ENCODE peak calls at places on chromosomes 7 and 10, in nine cellular contexts. E, W, S, I, R, X, O, B and T are unnamed samples.

GRCh38 chr10:97196213-97197029 is 10.7 kb upstream of the SLIT1 start:
- DNase-seq in E (peak), W (no peak), S (peak), I (peak), R (peak), X (peak), O (peak), B (peak), T (peak)

GRCh38 chr7:70647801-70648491 is 484.0 kb upstream of the GALNT17 start:
- DNase-seq in E (peak), W (no peak), S (no peak), I (no peak), R (no peak), X (no peak), O (no peak), B (no peak), T (no peak)

GRCh38 chr10:21954132-21954531 is 49.4 kb downstream of the DNAJC1 start:
- DNase-seq in E (no peak), W (no peak), S (no peak), I (no peak), R (no peak), X (no peak), O (no peak), B (no peak), T (no peak)

GRCh38 chr10:29113251-29113945 is 175.5 kb upstream of the LYZL1 start:
- DNase-seq in E (no peak), W (no peak), S (no peak), I (no peak), R (no peak), X (peak), O (no peak), B (no peak), T (no peak)

GRCh38 chr7:27144799-27145166 is 1.3 kb upstream of the HOXA5 start:
- DNase-seq in E (no peak), W (no peak), S (no peak), I (no peak), R (no peak), X (no peak), O (no peak), B (no peak), T (no peak)

GRCh38 chr10:94069884-94070283 is 76.2 kb downstream of the PLCE1 start:
- DNase-seq in E (no peak), W (no peak), S (no peak), I (no peak), R (peak), X (no peak), O (no peak), B (no peak), T (no peak)

GRCh38 chr10:27716521-27716920 is 29.1 kb downstream of the MKX start:
- DNase-seq in E (no peak), W (no peak), S (no peak), I (no peak), R (no peak), X (no peak), O (no peak), B (no peak), T (peak)

GRCh38 chr7:100021297-100021696 is 5.9 kb downstream of the ZKSCAN1 start:
- DNase-seq in E (no peak), W (no peak), S (no peak), I (no peak), R (no peak), X (no peak), O (no peak), B (no peak), T (no peak)

GRCh38 chr7:38542156-38542555 is 89.0 kb downstream of the AMPH start:
- DNase-seq in E (no peak), W (no peak), S (no peak), I (no peak), R (no peak), X (no peak), O (no peak), B (no peak), T (peak)

GRCh38 chr7:74053589-74054186 is 25.7 kb downstream of the ELN start:
- DNase-seq in E (no peak), W (no peak), S (no peak), I (no peak), R (no peak), X (no peak), O (no peak), B (no peak), T (no peak)

GRCh38 chr7:37405603-37406122 is 43.0 kb downstream of the ELMO1 start:
- DNase-seq in E (no peak), W (no peak), S (no peak), I (peak), R (no peak), X (no peak), O (no peak), B (peak), T (no peak)

GRCh38 chr10:47206449-47207279 is 93.3 kb upstream of the GDF10 start:
- DNase-seq in E (no peak), W (no peak), S (no peak), I (no peak), R (no peak), X (no peak), O (no peak), B (no peak), T (no peak)

GRCh38 chr10:110355181-110355831 is 50.6 kb upstream of the SMNDC1 start:
- DNase-seq in E (no peak), W (no peak), S (no peak), I (no peak), R (no peak), X (no peak), O (peak), B (no peak), T (no peak)

GRCh38 chr10:62050941-62051433 is 149.5 kb downstream of the ARID5B start:
- DNase-seq in E (peak), W (no peak), S (no peak), I (peak), R (peak), X (no peak), O (no peak), B (no peak), T (peak)

GRCh38 chr10:1150638-1150955 is 94.4 kb downstream of the WDR37 start:
- DNase-seq in E (no peak), W (no peak), S (no peak), I (no peak), R (no peak), X (no peak), O (no peak), B (no peak), T (no peak)